ENCODE peak calls at places on chromosome 7, in six cellular contexts. Q is CD8-positive, alpha-beta T cell; H is NB4; E is GM12865; S is cardiac muscle cell; G is astrocyte. Y is an unnamed sample.

GRCh38 chr7:23266918-23267317 is 20.3 kb downstream of the GPNMB start:
- DNase-seq in G (no peak), H (no peak), S (no peak), Q (no peak), E (no peak), Y (no peak)

GRCh38 chr7:51620690-51621089 is 304.1 kb upstream of the COBL start:
- DNase-seq in S (no peak), E (no peak), Q (no peak), G (no peak), H (no peak), Y (no peak)

GRCh38 chr7:74612015-74612829 is 45.3 kb upstream of the GTF2I start:
- DNase-seq in H (peak), S (peak), E (no peak), Q (no peak), G (peak), Y (no peak)

GRCh38 chr7:130356760-130357611 is 12.4 kb downstream of the CPA5 start:
- DNase-seq in G (peak), Q (no peak), E (peak), S (peak), H (peak), Y (peak)

GRCh38 chr7:131072505-131073091 is 255.1 kb upstream of the MKLN1 start:
- DNase-seq in H (peak), Q (no peak), G (peak), E (peak), S (peak), Y (no peak)

GRCh38 chr7:108189733-108190388 is 59.7 kb upstream of the LAMB4 start:
- DNase-seq in E (peak), H (no peak), Q (no peak), G (no peak), S (no peak), Y (no peak)

GRCh38 chr7:101926265-101926664 is 108.8 kb downstream of the CUX1 start:
- DNase-seq in Q (no peak), E (no peak), H (no peak), S (no peak), G (no peak), Y (no peak)

GRCh38 chr7:120407015-120407414 is 134.0 kb downstream of the KCND2 start:
- DNase-seq in G (no peak), H (no peak), Q (no peak), E (no peak), S (peak), Y (no peak)

GRCh38 chr7:36723951-36724664 is at the start of gene AOAH:
- DNase-seq in H (peak), E (peak), G (no peak), Q (peak), S (no peak), Y (no peak)

GRCh38 chr7:65002972-65003585 is 3.4 kb downstream of the ERV3-1 start:
- DNase-seq in E (no peak), Q (no peak), G (no peak), H (no peak), S (no peak), Y (no peak)

GRCh38 chr7:27124979-27125689 is 5.4 kb downstream of the HOXA4 start:
- DNase-seq in S (no peak), Q (no peak), H (no peak), G (no peak), E (no peak), Y (peak)

GRCh38 chr7:137934941-137935848 is 66.7 kb downstream of the CREB3L2 start:
- DNase-seq in E (peak), H (peak), Q (no peak), G (no peak), S (no peak), Y (no peak)

GRCh38 chr7:1235501-1236131 is 2.9 kb downstream of the UNCX start:
- DNase-seq in H (peak), G (no peak), S (no peak), E (no peak), Q (no peak), Y (no peak)

GRCh38 chr7:34452363-34452762 is 205.7 kb upstream of the NPSR1 start:
- DNase-seq in Q (no peak), H (no peak), E (no peak), S (no peak), G (no peak), Y (no peak)

GRCh38 chr7:34058791-34059550 is 153.6 kb downstream of the BMPER start:
- DNase-seq in G (no peak), E (no peak), H (no peak), Q (no peak), S (peak), Y (no peak)

GRCh38 chr7:7157177-7157886 is 25.0 kb upstream of the C1GALT1 start:
- DNase-seq in Q (peak), H (peak), G (peak), E (peak), S (peak), Y (no peak)

GRCh38 chr7:55533050-55533728 is 39.1 kb downstream of the VOPP1 start:
- DNase-seq in Q (peak), E (peak), S (no peak), H (peak), G (peak), Y (no peak)

GRCh38 chr7:25069900-25070443 is 55.1 kb downstream of the CYCS start:
- DNase-seq in G (peak), E (peak), S (peak), H (peak), Q (peak), Y (no peak)

GRCh38 chr7:131106681-131107342 is 220.9 kb upstream of the MKLN1 start:
- DNase-seq in G (no peak), S (no peak), Q (peak), E (peak), H (peak), Y (peak)

GRCh38 chr7:527723-528122 is 8.1 kb upstream of the PDGFA start:
- DNase-seq in S (no peak), H (no peak), Q (no peak), G (no peak), E (no peak), Y (no peak)

GRCh38 chr7:17535776-17536175 is 237.3 kb downstream of the AHR start:
- DNase-seq in S (peak), E (no peak), G (peak), Q (no peak), H (no peak), Y (no peak)

GRCh38 chr7:47639495-47640110 is 57.7 kb upstream of the TNS3 start:
- DNase-seq in G (no peak), E (no peak), H (no peak), Q (no peak), S (no peak), Y (no peak)

GRCh38 chr7:148291799-148292198 is 298.8 kb upstream of the C7orf33 start:
- DNase-seq in E (no peak), Q (no peak), S (no peak), H (no peak), G (no peak), Y (no peak)

GRCh38 chr7:44431091-44431608 is 59.3 kb downstream of the NUDCD3 start:
- DNase-seq in H (peak), G (no peak), E (peak), Q (peak), S (no peak), Y (no peak)

GRCh38 chr7:92916751-92917369 is 80.5 kb upstream of the CDK6 start:
- DNase-seq in Q (no peak), E (no peak), S (peak), G (peak), H (no peak), Y (no peak)

GRCh38 chr7:30433082-30433481 is 45.5 kb downstream of the NOD1 start:
- DNase-seq in S (peak), G (peak), E (no peak), H (peak), Q (no peak), Y (peak)

GRCh38 chr7:127968547-127968946 is 62.7 kb downstream of the LRRC4 start:
- DNase-seq in Q (no peak), S (peak), H (no peak), G (no peak), E (no peak), Y (no peak)

DNA sequence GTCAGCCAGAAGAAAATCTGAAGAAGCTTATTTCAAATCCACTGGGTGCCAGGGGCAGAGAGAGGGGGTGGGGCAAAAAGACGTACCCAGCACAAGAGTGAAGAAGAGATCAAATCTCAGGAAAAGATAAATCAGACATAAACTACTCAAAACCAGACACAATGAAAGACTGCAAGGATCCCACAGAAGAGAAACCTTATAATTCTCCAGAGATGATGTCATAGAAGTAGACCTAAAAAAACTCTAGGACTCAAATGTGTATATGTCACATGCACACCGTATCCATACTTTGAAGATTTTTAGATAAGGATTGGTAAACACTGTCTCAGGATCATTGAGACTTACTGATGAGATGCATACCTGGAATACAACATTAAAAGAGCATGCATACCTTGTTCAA is 98.5 kb upstream of the PIK3CG start:
- DNase-seq in S (no peak), E (no peak), Q (no peak), H (no peak), G (peak), Y (no peak)
- H3K4me3 ChIP-seq in S (no peak), E (no peak), Q (no peak), H (no peak), G (no peak), Y (no peak)

GRCh38 chr7:109309790-109310189 is 740.1 kb downstream of the DNAJB9 start:
- DNase-seq in S (no peak), E (no peak), Q (no peak), G (no peak), H (no peak), Y (peak)
- TF ChIP-seq CTCF in S (no peak), E (no peak), Q (no peak), G (no peak), H (no peak), Y (no peak)

GRCh38 chr7:103811997-103812396 is 177.5 kb downstream of the RELN start:
- DNase-seq in Q (no peak), G (no peak), S (no peak), E (peak), H (no peak), Y (no peak)
- H3K4me3 ChIP-seq in Q (no peak), G (no peak), S (no peak), E (no peak), H (no peak), Y (no peak)

DNA sequence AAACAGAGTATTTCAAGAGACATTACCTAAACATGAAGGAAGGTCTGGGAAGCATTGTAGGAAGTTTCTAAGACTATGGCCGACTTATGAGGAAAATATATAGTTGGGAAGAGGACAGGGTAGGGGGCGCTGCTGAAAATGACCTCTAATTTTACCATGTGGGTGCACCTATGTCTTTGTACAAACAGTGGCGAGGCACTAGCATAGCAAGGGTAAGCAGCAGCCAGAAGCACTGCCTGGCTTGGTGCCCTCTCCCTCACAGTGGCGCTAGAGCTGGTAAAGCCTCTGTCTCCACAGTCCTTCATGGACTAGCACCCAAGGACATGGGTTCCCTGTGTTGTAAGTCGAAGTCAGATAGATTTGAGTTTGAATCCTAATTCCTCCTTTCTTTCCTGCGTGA is 461.2 kb downstream of the INHBA start:
- DNase-seq in Q (no peak), S (no peak), E (no peak), G (no peak), H (peak), Y (no peak)
- TF ChIP-seq CTCF in Q (no peak), S (no peak), E (no peak), G (no peak), H (no peak), Y (no peak)

Y was measured in coronary artery.